ENCODE peak calls at places on chromosomes 11 and 22, in nine cellular contexts. A is breast epithelium, V is IMR-90, I is AG09309, B is heart right ventricle, P is MM.1S, G is transverse colon, K is body of pancreas, E is A549. X is an unnamed sample.

GRCh38 chr11:7904910-7905309 is 26.2 kb downstream of the OR10A6 start:
- DNase-seq in G (no peak), I (peak), K (no peak), V (peak), B (no peak), P (no peak), A (no peak), E (no peak), X (no peak)

GRCh38 chr11:78526497-78527146 is 48.0 kb downstream of the NARS2 start:
- DNase-seq in K (no peak), B (no peak), I (no peak), A (no peak), V (no peak), G (no peak), P (no peak), E (no peak), X (no peak)

GRCh38 chr11:134276396-134277175 is 407 bp downstream of the GLB1L3 start:
- DNase-seq in P (no peak), K (no peak), B (no peak), I (no peak), E (no peak), A (no peak), G (no peak), V (no peak), X (no peak)

GRCh38 chr11:8261921-8262551 is 1.6 kb downstream of the LMO1 start:
- DNase-seq in E (no peak), K (peak), B (no peak), A (no peak), V (no peak), P (no peak), G (no peak), I (no peak), X (no peak)

GRCh38 chr22:35697142-35697541 is 20.5 kb upstream of the APOL5 start:
- DNase-seq in V (no peak), E (no peak), P (no peak), A (no peak), B (no peak), I (no peak), G (no peak), K (no peak), X (no peak)

GRCh38 chr11:44638032-44638431 is 72.6 kb downstream of the CD82 start:
- DNase-seq in K (no peak), P (no peak), G (peak), A (no peak), I (no peak), B (no peak), V (no peak), E (no peak), X (no peak)

GRCh38 chr22:48640890-48641771 is 1186.5 kb downstream of the BRD1 start:
- DNase-seq in G (no peak), K (no peak), P (no peak), I (no peak), E (no peak), V (no peak), A (no peak), B (peak), X (no peak)

GRCh38 chr11:86999859-87000753 is 37.6 kb upstream of the TMEM135 start:
- DNase-seq in I (no peak), A (no peak), G (no peak), P (no peak), K (no peak), B (no peak), V (peak), E (no peak), X (no peak)

GRCh38 chr11:72278911-72279310 is 34.9 kb upstream of the PHOX2A start:
- DNase-seq in V (peak), A (no peak), B (no peak), K (no peak), I (peak), E (no peak), P (no peak), G (no peak), X (peak)

GRCh38 chr11:103877221-103877620 is 159.2 kb upstream of the DDI1 start:
- DNase-seq in K (no peak), G (no peak), B (no peak), V (peak), I (no peak), A (no peak), P (no peak), E (no peak), X (no peak)

GRCh38 chr22:17260950-17261349 is 41.7 kb upstream of the ADA2 start:
- DNase-seq in E (no peak), G (no peak), V (no peak), B (no peak), P (no peak), I (no peak), K (peak), A (no peak), X (no peak)

GRCh38 chr22:27810566-27810965 is 9.0 kb upstream of the MN1 start:
- DNase-seq in P (no peak), G (peak), E (no peak), B (peak), A (no peak), K (peak), V (peak), I (peak), X (no peak)

GRCh38 chr11:66407651-66408050 is 13.2 kb upstream of the NPAS4 start:
- DNase-seq in P (no peak), A (no peak), E (no peak), B (no peak), V (no peak), K (no peak), G (no peak), I (no peak), X (no peak)

GRCh38 chr11:66568124-66568916 is at the start of gene CTSF:
- DNase-seq in E (peak), A (peak), I (no peak), P (peak), B (peak), V (peak), K (peak), G (peak), X (peak)

GRCh38 chr22:29555065-29555644 is 1.6 kb upstream of the THOC5 start:
- DNase-seq in I (no peak), K (no peak), V (peak), E (no peak), B (no peak), G (peak), A (peak), P (no peak), X (no peak)

GRCh38 chr11:72683782-72684200 is 9.6 kb upstream of the PDE2A start:
- DNase-seq in P (no peak), A (peak), I (no peak), B (peak), K (peak), E (peak), V (peak), G (peak), X (no peak)

GRCh38 chr11:114166389-114166788 is 106.9 kb downstream of the ZBTB16 start:
- DNase-seq in B (no peak), E (no peak), A (no peak), K (no peak), V (no peak), G (no peak), I (no peak), P (no peak), X (no peak)

GRCh38 chr11:16280256-16280682 is 76.1 kb downstream of the SOX6 start:
- DNase-seq in V (no peak), I (no peak), E (no peak), B (peak), A (no peak), P (no peak), G (peak), K (no peak), X (no peak)

GRCh38 chr11:102794382-102794781 is 3.6 kb downstream of the MMP1 start:
- DNase-seq in V (peak), A (no peak), G (no peak), B (no peak), E (peak), K (no peak), I (no peak), P (peak), X (peak)

GRCh38 chr11:118437736-118438125 is 1.4 kb downstream of the KMT2A start:
- DNase-seq in K (peak), E (no peak), G (peak), I (no peak), B (peak), P (no peak), V (peak), A (no peak), X (no peak)

GRCh38 chr22:20552450-20552894 is 45.1 kb downstream of the MED15 start:
- DNase-seq in E (no peak), K (peak), A (no peak), I (no peak), G (peak), V (peak), B (peak), P (no peak), X (no peak)

GRCh38 chr11:29446132-29446531 is 570.7 kb downstream of the KCNA4 start:
- DNase-seq in A (no peak), V (no peak), P (no peak), G (no peak), B (no peak), K (no peak), I (no peak), E (no peak), X (no peak)

GRCh38 chr11:46345881-46346484 is 1.3 kb upstream of the DGKZ start:
- DNase-seq in G (no peak), I (no peak), K (no peak), P (no peak), B (no peak), V (no peak), E (no peak), A (no peak), X (no peak)
- H3K4me3 ChIP-seq in G (peak), I (no peak), K (no peak), P (no peak), B (peak), V (no peak), E (no peak), A (peak), X (no peak)

GRCh38 chr11:100663583-100663982 is 23.5 kb upstream of the ARHGAP42 start:
- DNase-seq in B (no peak), V (no peak), K (no peak), A (no peak), I (no peak), P (no peak), E (no peak), G (no peak), X (no peak)

GRCh38 chr11:100667449-100667848 is 19.6 kb upstream of the ARHGAP42 start:
- DNase-seq in B (no peak), V (no peak), E (no peak), I (no peak), A (no peak), P (no peak), G (no peak), K (no peak), X (no peak)

GRCh38 chr11:100663996-100664395 is 23.1 kb upstream of the ARHGAP42 start:
- DNase-seq in E (no peak), B (no peak), A (no peak), K (no peak), G (no peak), P (no peak), I (no peak), V (no peak), X (no peak)
- TF ChIP-seq CTCF in E (no peak), B (no peak), A (no peak), K (no peak), G (no peak), P (no peak), I (no peak), V (no peak), X (no peak)

GRCh38 chr11:121350314-121351046 is 57.9 kb downstream of the SC5D start:
- DNase-seq in A (no peak), E (no peak), I (no peak), G (no peak), K (no peak), P (no peak), B (no peak), V (no peak), X (no peak)

GRCh38 chr11:121348220-121348875 is 55.8 kb downstream of the SC5D start:
- DNase-seq in E (no peak), A (no peak), I (no peak), G (no peak), K (no peak), V (no peak), P (no peak), B (no peak), X (no peak)

GRCh38 chr11:121347094-121347493 is 54.5 kb downstream of the SC5D start:
- DNase-seq in G (no peak), K (no peak), E (no peak), I (no peak), A (no peak), B (no peak), P (no peak), V (no peak), X (no peak)

GRCh38 chr11:121349790-121350189 is 57.2 kb downstream of the SC5D start:
- DNase-seq in K (no peak), E (no peak), P (no peak), I (no peak), V (no peak), B (no peak), A (no peak), G (no peak), X (no peak)

GRCh38 chr11:121347805-121348204 is 55.2 kb downstream of the SC5D start:
- DNase-seq in K (no peak), G (no peak), V (no peak), I (no peak), A (no peak), P (no peak), B (no peak), E (no peak), X (no peak)
- H3K4me3 ChIP-seq in K (no peak), G (no peak), V (no peak), I (no peak), A (no peak), P (no peak), B (no peak), E (no peak), X (no peak)

DNA sequence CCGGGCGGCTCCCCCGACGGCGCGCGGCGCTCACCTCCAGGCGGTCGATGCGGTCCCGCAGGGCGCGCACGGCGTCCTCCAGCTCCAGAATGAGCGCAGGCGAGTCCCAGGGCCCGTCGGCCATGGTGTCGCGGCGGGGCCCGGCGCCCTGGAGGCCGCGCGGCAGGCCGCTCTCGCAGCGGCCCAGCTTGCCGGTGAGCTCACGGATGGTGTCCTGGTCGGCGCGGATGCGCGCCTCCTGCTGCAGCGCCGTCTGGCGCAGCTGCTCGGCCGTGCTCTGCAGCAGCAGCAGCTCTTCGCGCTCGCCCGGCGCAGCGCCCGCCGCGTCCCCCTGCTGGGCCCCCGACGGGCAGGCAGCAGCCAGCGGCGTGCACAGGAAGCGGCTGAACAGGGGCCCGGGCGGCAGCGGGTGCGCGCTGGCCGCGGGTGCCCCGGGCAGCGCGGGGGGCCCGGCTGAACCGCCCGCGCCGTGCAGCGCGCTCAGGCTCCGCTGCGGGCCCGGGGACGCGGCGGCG is 570 bp downstream of the NPTXR start:
- DNase-seq in K (peak), P (no peak), A (no peak), I (no peak), B (peak), G (peak), V (peak), E (peak), X (no peak)
- TF ChIP-seq CTCF in K (no peak), P (no peak), A (no peak), I (peak), B (no peak), G (no peak), V (peak), E (peak), X (no peak)

X was measured in HFF-Myc.